ENCODE peak calls at places on chromosomes 2 and 18, in eight cellular contexts. One of them, this sample, is unnamed.

GRCh38 chr2:196234672-196235071 is 63.3 kb upstream of the STK17B start:
- DNase-seq in heart right ventricle: no peak
- DNase-seq in CD8-positive, alpha-beta memory T cell: no peak
- DNase-seq in tibial artery: no peak
- DNase-seq in foreskin fibroblast: peak; percentile 49
- DNase-seq in psoas muscle: no peak
- DNase-seq in neuronal stem cell: no peak
- DNase-seq in K562: peak; percentile 11
- DNase-seq in this sample: no peak

GRCh38 chr2:199459286-199460100 is 1.8 kb upstream of the SATB2 start:
- DNase-seq in heart right ventricle: peak; percentile 96
- DNase-seq in CD8-positive, alpha-beta memory T cell: peak; percentile 34
- DNase-seq in tibial artery: peak; percentile 95
- DNase-seq in foreskin fibroblast: peak; percentile 94
- DNase-seq in psoas muscle: peak; percentile 95
- DNase-seq in neuronal stem cell: peak; percentile 95
- DNase-seq in K562: peak; percentile 44
- DNase-seq in this sample: peak; percentile 92

GRCh38 chr18:51653507-51654213 is 456.2 kb upstream of the MEX3C start:
- DNase-seq in heart right ventricle: no peak
- DNase-seq in CD8-positive, alpha-beta memory T cell: no peak
- DNase-seq in tibial artery: no peak
- DNase-seq in foreskin fibroblast: no peak
- DNase-seq in psoas muscle: no peak
- DNase-seq in neuronal stem cell: no peak
- DNase-seq in K562: no peak
- DNase-seq in this sample: no peak

GRCh38 chr2:29921560-29921915 is at the start of gene ALK:
- DNase-seq in heart right ventricle: peak; percentile 87
- DNase-seq in CD8-positive, alpha-beta memory T cell: no peak
- DNase-seq in tibial artery: peak; percentile 78
- DNase-seq in foreskin fibroblast: peak; percentile 71
- DNase-seq in psoas muscle: peak; percentile 91
- DNase-seq in neuronal stem cell: peak; percentile 95
- DNase-seq in K562: peak; percentile 97
- DNase-seq in this sample: peak; percentile 68

GRCh38 chr2:19216271-19216670 is 142.2 kb downstream of the OSR1 start:
- DNase-seq in heart right ventricle: no peak
- DNase-seq in CD8-positive, alpha-beta memory T cell: no peak
- DNase-seq in tibial artery: no peak
- DNase-seq in foreskin fibroblast: no peak
- DNase-seq in psoas muscle: no peak
- DNase-seq in neuronal stem cell: no peak
- DNase-seq in K562: no peak
- DNase-seq in this sample: no peak

GRCh38 chr2:28956890-28957289 is 24.2 kb upstream of the TOGARAM2 start:
- DNase-seq in heart right ventricle: no peak
- DNase-seq in CD8-positive, alpha-beta memory T cell: no peak
- DNase-seq in tibial artery: no peak
- DNase-seq in foreskin fibroblast: no peak
- DNase-seq in psoas muscle: no peak
- DNase-seq in neuronal stem cell: no peak
- DNase-seq in K562: no peak
- DNase-seq in this sample: no peak

GRCh38 chr18:77119851-77120491 is 12.6 kb downstream of the MBP start:
- DNase-seq in heart right ventricle: no peak
- DNase-seq in CD8-positive, alpha-beta memory T cell: no peak
- DNase-seq in tibial artery: no peak
- DNase-seq in foreskin fibroblast: no peak
- DNase-seq in psoas muscle: peak; percentile 33
- DNase-seq in neuronal stem cell: no peak
- DNase-seq in K562: no peak
- DNase-seq in this sample: peak; percentile 8

GRCh38 chr18:2654105-2654827 is 1.3 kb upstream of the SMCHD1 start:
- DNase-seq in heart right ventricle: no peak
- DNase-seq in CD8-positive, alpha-beta memory T cell: no peak
- DNase-seq in tibial artery: no peak
- DNase-seq in foreskin fibroblast: no peak
- DNase-seq in psoas muscle: no peak
- DNase-seq in neuronal stem cell: no peak
- DNase-seq in K562: no peak
- DNase-seq in this sample: no peak

GRCh38 chr2:118431188-118431562 is 342.9 kb downstream of the INSIG2 start:
- DNase-seq in heart right ventricle: no peak
- DNase-seq in CD8-positive, alpha-beta memory T cell: no peak
- DNase-seq in tibial artery: no peak
- DNase-seq in foreskin fibroblast: peak; percentile 26
- DNase-seq in psoas muscle: no peak
- DNase-seq in neuronal stem cell: no peak
- DNase-seq in K562: no peak
- DNase-seq in this sample: no peak

GRCh38 chr18:58911766-58912165 is 47.1 kb downstream of the ZNF532 start:
- DNase-seq in heart right ventricle: peak; percentile 45
- DNase-seq in CD8-positive, alpha-beta memory T cell: no peak
- DNase-seq in tibial artery: no peak
- DNase-seq in foreskin fibroblast: no peak
- DNase-seq in psoas muscle: no peak
- DNase-seq in neuronal stem cell: no peak
- DNase-seq in K562: no peak
- DNase-seq in this sample: no peak
- H3K4me3 ChIP-seq in heart right ventricle: peak overlapping the region; percentile 3
- H3K4me3 ChIP-seq in CD8-positive, alpha-beta memory T cell: no peak overlapping the region
- H3K4me3 ChIP-seq in tibial artery: no peak overlapping the region
- H3K4me3 ChIP-seq in foreskin fibroblast: no peak overlapping the region
- H3K4me3 ChIP-seq in psoas muscle: peak overlapping the region; percentile 23
- H3K4me3 ChIP-seq in neuronal stem cell: no peak overlapping the region
- H3K4me3 ChIP-seq in K562: no peak overlapping the region
- H3K4me3 ChIP-seq in this sample: no peak overlapping the region

GRCh38 chr2:63843093-63843492 is 1.4 kb downstream of the UGP2 start:
- DNase-seq in heart right ventricle: no peak
- DNase-seq in CD8-positive, alpha-beta memory T cell: no peak
- DNase-seq in tibial artery: no peak
- DNase-seq in foreskin fibroblast: no peak
- DNase-seq in psoas muscle: no peak
- DNase-seq in neuronal stem cell: no peak
- DNase-seq in K562: no peak
- DNase-seq in this sample: no peak
- H3K4me3 ChIP-seq in heart right ventricle: peak overlapping the region; percentile 84
- H3K4me3 ChIP-seq in CD8-positive, alpha-beta memory T cell: peak overlapping the region; percentile 97
- H3K4me3 ChIP-seq in tibial artery: peak overlapping the region; percentile 72
- H3K4me3 ChIP-seq in foreskin fibroblast: peak overlapping the region; percentile 86
- H3K4me3 ChIP-seq in psoas muscle: peak overlapping the region; percentile 76
- H3K4me3 ChIP-seq in neuronal stem cell: peak overlapping the region; percentile 75
- H3K4me3 ChIP-seq in K562: peak overlapping the region; percentile 80
- H3K4me3 ChIP-seq in this sample: peak overlapping the region; percentile 78

DNA sequence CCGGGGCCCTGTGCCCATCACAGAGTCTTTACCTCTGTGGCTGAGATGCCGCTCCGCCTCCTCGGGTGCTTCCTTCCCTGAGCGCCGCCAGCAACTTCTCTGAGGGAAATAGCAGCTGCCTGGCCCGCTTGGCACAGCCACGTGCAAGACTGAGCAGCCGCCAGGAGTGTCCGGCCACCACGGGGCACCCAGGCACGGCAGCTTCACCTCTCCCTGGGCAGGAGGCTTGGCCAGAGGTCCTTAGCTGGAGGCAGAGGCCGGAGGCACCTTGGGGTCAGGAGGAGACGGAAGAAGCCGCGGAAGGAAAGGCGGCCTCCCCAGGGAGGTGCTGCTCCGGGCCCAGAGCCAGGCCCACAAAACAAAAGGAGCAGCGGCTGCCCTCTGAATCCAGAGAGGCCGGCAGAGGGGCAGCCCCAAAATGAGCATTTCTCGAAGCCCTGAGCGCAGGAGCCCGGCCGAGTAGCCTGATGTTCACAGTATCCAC is 6.0 kb upstream of the LIMS2 start:
- DNase-seq in heart right ventricle: peak; percentile 60
- DNase-seq in CD8-positive, alpha-beta memory T cell: no peak
- DNase-seq in tibial artery: peak; percentile 83
- DNase-seq in foreskin fibroblast: no peak
- DNase-seq in psoas muscle: peak; percentile 79
- DNase-seq in neuronal stem cell: no peak
- DNase-seq in K562: no peak
- DNase-seq in this sample: peak; percentile 47
- H3K4me3 ChIP-seq in heart right ventricle: peak overlapping the region; percentile 59
- H3K4me3 ChIP-seq in CD8-positive, alpha-beta memory T cell: no peak overlapping the region
- H3K4me3 ChIP-seq in tibial artery: peak overlapping the region; percentile 28
- H3K4me3 ChIP-seq in foreskin fibroblast: no peak overlapping the region
- H3K4me3 ChIP-seq in psoas muscle: peak overlapping the region; percentile 59
- H3K4me3 ChIP-seq in neuronal stem cell: no peak overlapping the region
- H3K4me3 ChIP-seq in K562: no peak overlapping the region
- H3K4me3 ChIP-seq in this sample: peak overlapping the region; percentile 4

DNA sequence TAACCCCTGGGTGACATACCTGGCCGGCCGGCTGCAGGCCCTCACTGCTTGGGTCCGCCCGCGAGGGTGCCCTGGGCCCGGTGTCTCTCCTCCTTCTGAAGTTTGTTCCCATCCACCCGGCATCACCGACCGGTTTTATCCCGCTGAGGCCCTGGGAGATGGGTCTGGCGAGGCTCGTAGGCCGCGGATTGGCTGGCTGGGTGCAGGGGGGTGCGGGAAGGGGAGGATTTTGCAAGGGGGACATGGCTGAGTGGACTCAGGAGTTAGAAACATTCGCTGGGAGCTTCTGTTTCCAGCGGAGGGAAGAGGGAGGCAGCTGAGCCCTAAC is at the start of gene PAX8:
- DNase-seq in heart right ventricle: no peak
- DNase-seq in CD8-positive, alpha-beta memory T cell: no peak
- DNase-seq in tibial artery: no peak
- DNase-seq in foreskin fibroblast: no peak
- DNase-seq in psoas muscle: no peak
- DNase-seq in neuronal stem cell: no peak
- DNase-seq in K562: no peak
- DNase-seq in this sample: no peak
- H3K4me3 ChIP-seq in heart right ventricle: no peak within 1 kb of the TSS
- H3K4me3 ChIP-seq in CD8-positive, alpha-beta memory T cell: no peak within 1 kb of the TSS
- H3K4me3 ChIP-seq in tibial artery: no peak within 1 kb of the TSS
- H3K4me3 ChIP-seq in foreskin fibroblast: no peak within 1 kb of the TSS
- H3K4me3 ChIP-seq in psoas muscle: no peak within 1 kb of the TSS
- H3K4me3 ChIP-seq in neuronal stem cell: no peak within 1 kb of the TSS
- H3K4me3 ChIP-seq in K562: no peak within 1 kb of the TSS
- H3K4me3 ChIP-seq in this sample: no peak within 1 kb of the TSS